ENCODE peak calls at places on chromosome 4, in six cellular contexts. A is fibroblast of lung, C is tibial nerve, V is upper lobe of left lung, S is tibial artery, Z is GM20000. O is an unnamed sample.

GRCh38 chr4:185540040-185540439 is 4.7 kb upstream of the PDLIM3 start:
- DNase-seq in S (no peak), C (no peak), V (no peak), A (no peak), Z (no peak), O (no peak)

GRCh38 chr4:47814896-47815295 is 23.0 kb downstream of the CORIN start:
- DNase-seq in V (no peak), S (no peak), A (no peak), Z (no peak), C (no peak), O (no peak)

GRCh38 chr4:55087016-55087929 is 38.1 kb downstream of the KDR start:
- DNase-seq in Z (no peak), A (peak), V (no peak), S (no peak), C (no peak), O (no peak)

GRCh38 chr4:184994010-184994622 is 24.2 kb upstream of the HELT start:
- DNase-seq in S (no peak), V (no peak), C (no peak), A (no peak), Z (no peak), O (no peak)

GRCh38 chr4:23890369-23891063 is 669 bp upstream of the PPARGC1A start:
- DNase-seq in S (no peak), A (no peak), C (no peak), Z (no peak), V (no peak), O (no peak)

GRCh38 chr4:97073194-97073593 is 1070.1 kb downstream of the STPG2 start:
- DNase-seq in C (no peak), V (no peak), Z (no peak), A (peak), S (no peak), O (no peak)

GRCh38 chr4:94650690-94651089 is 107.1 kb upstream of the BMPR1B start:
- DNase-seq in Z (no peak), A (peak), S (no peak), V (no peak), C (no peak), O (no peak)

GRCh38 chr4:1367230-1367935 is 20.4 kb downstream of the UVSSA start:
- DNase-seq in V (peak), C (no peak), S (no peak), A (no peak), Z (no peak), O (no peak)

GRCh38 chr4:82380344-82380743 is 6.6 kb upstream of the HNRNPD start:
- DNase-seq in C (no peak), V (peak), Z (no peak), A (no peak), S (no peak), O (no peak)

GRCh38 chr4:14853186-14853946 is 148.9 kb upstream of the CPEB2 start:
- DNase-seq in S (no peak), V (no peak), Z (no peak), C (no peak), A (peak), O (no peak)

GRCh38 chr4:36676139-36677050 is 395.0 kb downstream of the DTHD1 start:
- DNase-seq in A (peak), V (no peak), S (no peak), Z (no peak), C (no peak), O (no peak)

GRCh38 chr4:119728692-119729593 is 100.3 kb upstream of the PDE5A start:
- DNase-seq in Z (no peak), C (no peak), S (no peak), V (no peak), A (peak), O (no peak)

GRCh38 chr4:156595041-156595440 is 376.6 kb downstream of the PDGFC start:
- DNase-seq in A (no peak), V (no peak), Z (no peak), C (no peak), S (no peak), O (no peak)

GRCh38 chr4:71616168-71616811 is 167.6 kb downstream of the GC start:
- DNase-seq in Z (no peak), A (no peak), S (no peak), V (no peak), C (no peak), O (no peak)

GRCh38 chr4:152972821-152973613 is 36.9 kb downstream of the FHDC1 start:
- DNase-seq in C (no peak), Z (no peak), S (no peak), A (peak), V (no peak), O (no peak)

GRCh38 chr4:181796502-181796901 is 446.7 kb upstream of the TENM3 start:
- DNase-seq in A (peak), S (no peak), C (no peak), Z (no peak), V (no peak), O (no peak)

GRCh38 chr4:54233697-54234496 is 4.8 kb downstream of the PDGFRA start:
- DNase-seq in S (peak), V (peak), C (peak), A (peak), Z (peak), O (peak)

GRCh38 chr4:87270144-87270543 is 49.7 kb upstream of the KLHL8 start:
- DNase-seq in Z (peak), S (no peak), V (no peak), C (no peak), A (peak), O (no peak)

GRCh38 chr4:4386736-4387392 is at the start of gene NSG1:
- DNase-seq in A (peak), V (peak), C (no peak), Z (peak), S (no peak), O (peak)

GRCh38 chr4:186105721-186106335 is 1.3 kb downstream of the FAM149A start:
- DNase-seq in A (peak), V (no peak), Z (peak), C (no peak), S (no peak), O (peak)

GRCh38 chr4:187208641-187209040 is 485.0 kb upstream of the FAT1 start:
- DNase-seq in Z (no peak), V (no peak), S (no peak), A (no peak), C (no peak), O (no peak)

GRCh38 chr4:165369522-165369921 is 9.3 kb upstream of the CPE start:
- DNase-seq in Z (no peak), S (no peak), C (no peak), V (no peak), A (no peak), O (no peak)

GRCh38 chr4:40241936-40242590 is 45.2 kb downstream of the RHOH start:
- DNase-seq in C (no peak), Z (no peak), V (no peak), S (no peak), A (peak), O (peak)

GRCh38 chr4:186584912-186585311 is 29.5 kb upstream of the MTNR1A start:
- DNase-seq in S (no peak), V (no peak), C (no peak), Z (no peak), A (no peak), O (no peak)

GRCh38 chr4:38082424-38083374 is 122.5 kb downstream of the PTTG2 start:
- DNase-seq in V (no peak), Z (no peak), A (peak), S (no peak), C (no peak), O (no peak)

GRCh38 chr4:112058433-112058832 is 86.8 kb upstream of the FAM241A start:
- DNase-seq in V (no peak), S (no peak), A (peak), Z (no peak), C (no peak), O (no peak)

DNA sequence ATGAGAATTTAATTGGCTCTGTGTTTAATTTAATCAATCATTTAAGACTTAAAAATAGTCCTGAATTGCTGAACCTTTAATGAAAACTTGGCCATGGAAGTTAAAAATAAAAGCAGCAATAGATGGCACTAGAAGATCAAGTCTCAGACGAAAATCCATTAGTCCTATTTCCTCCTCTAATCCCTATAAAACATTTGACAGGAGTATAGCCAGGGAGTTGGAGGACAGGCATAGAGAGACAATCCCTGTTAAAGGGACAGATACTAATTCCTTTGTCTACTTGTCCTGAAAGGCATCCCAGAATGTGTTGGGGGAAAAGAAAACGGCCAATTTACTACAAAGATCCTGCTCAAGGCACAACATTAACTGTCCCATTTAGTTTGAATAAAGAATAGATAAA is 276.3 kb upstream of the TACR3 start:
- DNase-seq in C (no peak), V (no peak), S (no peak), Z (no peak), A (peak), O (no peak)
- TF ChIP-seq CTCF in C (no peak), V (no peak), S (no peak), Z (no peak), A (no peak), O (no peak)

DNA sequence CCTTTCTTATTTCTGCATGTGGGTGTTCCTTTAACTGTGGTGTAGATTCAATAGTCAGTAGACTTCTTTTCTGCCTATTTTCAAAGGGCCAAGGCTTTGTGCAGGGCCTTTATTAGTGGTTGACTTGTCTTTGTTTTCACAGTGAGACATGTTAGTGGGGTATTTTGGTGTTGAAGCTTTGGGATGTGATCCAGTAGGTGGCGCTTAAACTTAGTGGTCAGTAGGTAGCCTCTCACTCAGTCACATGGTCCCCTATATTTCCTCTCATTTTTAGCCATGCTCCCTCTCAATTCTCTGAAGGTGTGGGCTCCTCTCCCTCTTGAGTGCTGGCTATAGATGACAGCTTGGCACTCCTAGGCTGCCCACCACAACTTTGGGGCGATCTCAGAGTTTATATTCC is 23.4 kb upstream of the SLC10A7 start:
- DNase-seq in V (no peak), A (peak), Z (peak), S (no peak), C (no peak), O (no peak)
- TF ChIP-seq CTCF in V (no peak), A (peak), Z (peak), S (no peak), C (no peak), O (no peak)

GRCh38 chr4:183398298-183399129 is 45.9 kb upstream of the CDKN2AIP start:
- DNase-seq in S (peak), Z (peak), V (peak), A (peak), C (peak), O (peak)
- TF ChIP-seq CTCF in S (peak), Z (peak), V (peak), A (peak), C (peak), O (peak)

GRCh38 chr4:103499094-103499493 is 220.7 kb downstream of the TACR3 start:
- DNase-seq in A (no peak), Z (no peak), C (no peak), S (no peak), V (no peak), O (no peak)
- TF ChIP-seq CTCF in A (peak), Z (no peak), C (no peak), S (no peak), V (no peak), O (no peak)

DNA sequence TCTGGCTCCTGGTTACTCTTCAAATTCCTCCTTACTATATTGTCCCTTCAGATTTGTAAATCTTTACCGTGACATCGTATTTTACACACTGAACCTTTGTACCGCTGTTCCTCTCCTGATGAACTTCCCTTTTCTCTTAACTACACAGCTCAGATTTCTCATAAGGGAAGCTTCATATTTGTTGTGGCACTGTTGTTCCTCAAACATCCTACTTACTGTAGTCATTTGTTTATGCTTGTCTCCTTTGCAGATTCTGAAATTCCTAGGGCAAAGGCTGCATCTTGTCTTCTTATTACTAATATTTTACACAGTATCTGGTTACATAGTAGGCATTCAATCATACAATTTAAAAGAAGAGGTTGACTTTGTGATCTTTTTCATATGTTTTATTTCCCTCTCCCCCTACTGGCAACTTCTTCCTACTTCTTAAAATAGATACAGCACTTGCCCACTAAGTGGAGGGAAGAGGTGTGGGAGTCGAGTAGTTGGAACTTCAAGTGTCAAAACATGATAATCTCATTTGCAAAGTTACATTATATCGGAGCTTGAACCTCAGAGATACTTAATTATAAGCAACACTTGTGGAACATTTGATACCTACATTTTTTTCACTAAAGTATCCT is 50.0 kb downstream of the TET2 start:
- DNase-seq in C (no peak), V (no peak), S (no peak), A (peak), Z (no peak), O (no peak)
- TF ChIP-seq CTCF in C (no peak), V (no peak), S (no peak), A (peak), Z (no peak), O (no peak)